ENCODE peak calls at places on chromosome 18, in five cellular contexts. T, S, W, M and A are unnamed samples.

GRCh38 chr18:7147399-7147798 is 29.8 kb upstream of the LAMA1 start:
- DNase-seq in W (no peak), S (no peak), M (no peak), T (peak), A (no peak)

GRCh38 chr18:53018791-53019190 is 678.8 kb downstream of the DCC start:
- DNase-seq in W (no peak), M (no peak), S (no peak), T (no peak), A (no peak)

GRCh38 chr18:9992300-9992987 is 78.6 kb downstream of the VAPA start:
- DNase-seq in S (no peak), W (no peak), T (peak), M (no peak), A (no peak)

GRCh38 chr18:54950221-54950620 is 9.0 kb downstream of the CCDC68 start:
- DNase-seq in S (no peak), M (no peak), W (no peak), T (no peak), A (no peak)

GRCh38 chr18:65906621-65907034 is 155.8 kb downstream of the CDH7 start:
- DNase-seq in T (no peak), M (no peak), W (no peak), S (no peak), A (no peak)

GRCh38 chr18:2893056-2893455 is 46.2 kb downstream of the EMILIN2 start:
- DNase-seq in T (no peak), W (no peak), M (no peak), S (no peak), A (no peak)

GRCh38 chr18:24170389-24170788 is 31.5 kb downstream of the CABYR start:
- DNase-seq in M (no peak), T (no peak), W (no peak), S (no peak), A (no peak)

GRCh38 chr18:78753240-78753639 is 226.4 kb upstream of the SALL3 start:
- DNase-seq in W (no peak), M (no peak), T (no peak), S (no peak), A (peak)

GRCh38 chr18:10661333-10661732 is 135.5 kb downstream of the NAPG start:
- DNase-seq in W (no peak), T (peak), S (no peak), M (no peak), A (no peak)

GRCh38 chr18:62098960-62099359 is 87.9 kb downstream of the PIGN start:
- DNase-seq in M (no peak), S (no peak), T (no peak), W (no peak), A (no peak)

GRCh38 chr18:26457611-26458350 is 90.6 kb downstream of the KCTD1 start:
- DNase-seq in T (no peak), W (no peak), M (no peak), S (no peak), A (no peak)

GRCh38 chr18:55018602-55019001 is 59.3 kb upstream of the CCDC68 start:
- DNase-seq in W (no peak), T (peak), M (no peak), S (no peak), A (no peak)

GRCh38 chr18:67215686-67216085 is 300.8 kb downstream of the DSEL start:
- DNase-seq in S (no peak), T (no peak), W (no peak), M (no peak), A (peak)

GRCh38 chr18:35117951-35118411 is 76.8 kb downstream of the MAPRE2 start:
- DNase-seq in W (peak), T (peak), S (no peak), M (no peak), A (no peak)

GRCh38 chr18:55343396-55344073 is 244.5 kb downstream of the TCF4 start:
- DNase-seq in W (no peak), T (peak), M (no peak), S (no peak), A (no peak)

GRCh38 chr18:80249217-80250093 is 2.1 kb upstream of the PARD6G start:
- DNase-seq in T (no peak), S (no peak), M (no peak), W (no peak), A (no peak)

GRCh38 chr18:36312806-36313395 is 15.4 kb downstream of the FHOD3 start:
- DNase-seq in T (peak), W (no peak), S (no peak), M (no peak), A (no peak)

GRCh38 chr18:23828426-23828825 is 139.2 kb downstream of the LAMA3 start:
- DNase-seq in T (peak), M (no peak), W (no peak), S (peak), A (no peak)

GRCh38 chr18:61975526-61976326 is 82.9 kb upstream of the RNF152 start:
- DNase-seq in S (no peak), W (no peak), T (no peak), M (no peak), A (no peak)

GRCh38 chr18:7567487-7568425 is 640 bp downstream of the PTPRM start:
- DNase-seq in W (no peak), T (peak), S (no peak), M (peak), A (peak)

GRCh38 chr18:61883547-61883946 is 9.3 kb downstream of the RNF152 start:
- DNase-seq in T (no peak), S (no peak), M (no peak), W (no peak), A (no peak)

GRCh38 chr18:23069481-23069880 is 65.8 kb upstream of the CABLES1 start:
- DNase-seq in T (no peak), W (no peak), S (peak), M (no peak), A (no peak)

GRCh38 chr18:50644807-50645206 is 84.9 kb downstream of the MAPK4 start:
- DNase-seq in T (peak), S (no peak), M (no peak), W (no peak), A (no peak)
- TF ChIP-seq CTCF in T (peak), S (no peak), M (no peak), W (no peak), A (peak)

GRCh38 chr18:38539373-38539772 is 973.8 kb upstream of the CELF4 start:
- DNase-seq in T (no peak), M (no peak), W (no peak), S (no peak), A (no peak)
- TF ChIP-seq CTCF in T (no peak), M (no peak), W (no peak), S (no peak), A (no peak)

GRCh38 chr18:49335677-49336076 is 124.8 kb downstream of the DYM start:
- DNase-seq in S (no peak), W (no peak), M (no peak), T (no peak), A (no peak)
- TF ChIP-seq CTCF in S (no peak), W (no peak), M (no peak), T (no peak), A (peak)

DNA sequence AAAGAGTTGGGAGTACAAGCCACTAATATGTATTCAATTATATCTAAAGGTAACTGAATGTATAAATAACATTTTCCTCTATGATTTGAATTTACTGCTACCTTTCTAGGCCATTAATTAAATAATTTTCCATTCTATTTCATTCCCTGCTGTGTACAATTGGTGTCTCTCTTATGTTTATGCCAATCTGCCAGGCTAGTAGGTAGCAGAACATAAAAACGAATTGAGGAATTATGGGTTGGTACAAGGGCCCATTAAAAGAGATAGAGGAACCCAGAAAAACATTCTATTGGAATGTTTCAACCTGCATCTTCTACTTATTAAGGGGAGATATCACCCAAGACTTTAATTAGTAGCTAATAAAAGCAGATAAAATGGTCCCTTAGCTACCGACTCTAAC is 32.2 kb downstream of the AKAIN1 start:
- DNase-seq in W (no peak), M (no peak), T (no peak), S (no peak), A (no peak)
- TF ChIP-seq CTCF in W (no peak), M (no peak), T (no peak), S (no peak), A (no peak)

GRCh38 chr18:72768681-72769229 is 99.0 kb downstream of the NETO1 start:
- DNase-seq in S (no peak), T (no peak), W (no peak), M (no peak), A (no peak)
- TF ChIP-seq CTCF in S (no peak), T (no peak), W (no peak), M (no peak), A (no peak)

GRCh38 chr18:56353676-56354260 is 284.6 kb downstream of the TXNL1 start:
- DNase-seq in T (no peak), M (no peak), W (no peak), S (no peak), A (no peak)

DNA sequence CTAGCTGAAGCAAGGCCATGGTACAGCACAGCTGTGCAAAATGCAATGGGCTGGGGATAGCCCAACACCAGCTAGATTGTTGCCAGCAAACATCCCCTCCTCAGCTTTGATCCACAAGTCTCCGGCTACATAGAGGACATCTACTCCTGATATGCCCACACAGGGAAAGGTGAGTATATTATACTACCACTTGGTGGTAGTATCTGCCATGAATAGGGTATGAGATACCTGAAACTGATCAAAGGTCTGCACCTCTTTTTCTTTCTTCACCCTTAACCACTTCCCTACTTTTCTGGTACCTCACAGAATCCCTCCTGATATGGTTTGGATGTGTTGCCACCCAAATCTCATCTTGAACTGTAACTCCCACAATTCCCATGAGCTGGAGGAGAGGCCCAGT is 279.8 kb downstream of the TXNL1 start:
- DNase-seq in T (no peak), M (no peak), S (no peak), W (no peak), A (no peak)
- TF ChIP-seq CTCF in T (no peak), M (no peak), S (no peak), W (no peak), A (peak)

DNA sequence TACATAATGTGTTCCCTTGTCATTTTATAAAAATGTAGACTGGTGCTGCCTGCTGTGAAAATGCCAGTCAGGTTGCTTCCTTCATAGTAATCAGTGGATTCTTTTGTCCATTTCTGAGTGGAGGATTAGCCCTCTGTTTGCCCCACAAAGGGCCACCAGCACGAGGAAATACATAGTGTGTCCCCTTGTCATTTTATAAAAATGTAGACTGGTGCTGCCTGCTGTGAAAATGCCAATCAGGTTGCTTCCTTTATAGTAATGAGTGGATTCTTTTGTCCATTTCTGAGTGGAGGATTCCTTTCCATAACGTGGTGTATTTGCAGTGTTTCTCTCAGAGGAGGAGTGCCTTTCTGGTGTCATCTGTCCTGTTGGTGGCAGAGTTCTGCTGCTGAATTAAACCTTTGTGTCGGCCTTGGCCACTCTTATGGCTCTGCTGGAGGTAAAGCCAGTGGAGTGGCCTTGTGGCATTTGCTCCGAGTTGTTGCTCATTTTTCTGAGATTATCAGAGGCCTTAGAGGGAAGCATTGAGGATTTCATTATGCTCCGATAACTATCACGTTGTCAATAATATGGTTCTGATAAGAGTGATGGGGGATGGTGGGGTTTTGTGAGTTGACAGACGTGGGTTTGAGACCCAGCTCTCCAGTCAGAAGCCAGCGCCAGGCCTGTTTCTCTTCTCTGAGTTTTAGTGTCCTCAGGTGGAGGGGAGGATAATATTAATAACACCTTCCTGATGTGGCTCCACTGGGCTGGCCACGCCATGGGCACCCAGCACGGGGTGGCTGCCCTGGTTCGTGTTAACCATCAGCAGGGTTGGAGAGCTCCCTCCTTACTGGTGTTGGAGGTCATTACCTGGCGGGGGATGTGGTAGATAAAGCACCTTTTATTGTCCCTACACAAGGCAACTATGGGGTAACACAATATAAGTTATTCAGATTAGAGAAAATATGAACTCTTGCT is 96.6 kb downstream of the NEDD4L start:
- DNase-seq in M (no peak), W (no peak), S (no peak), T (no peak), A (no peak)
- TF ChIP-seq CTCF in M (no peak), W (no peak), S (no peak), T (no peak), A (peak)

GRCh38 chr18:69636529-69637301 is 236.0 kb downstream of the DOK6 start:
- DNase-seq in W (no peak), S (no peak), M (no peak), T (no peak), A (no peak)
- TF ChIP-seq CTCF in W (peak), S (peak), M (peak), T (peak), A (peak)